ENCODE peak calls at places on chromosomes 3 and 15, in four cellular contexts. One of them, this sample, is unnamed.

GRCh38 chr3:170760174-170760526 is 109.8 kb downstream of the RPL22L1 start:
- DNase-seq in lung: no peak
- DNase-seq in RWPE1: no peak
- DNase-seq in breast epithelium: no peak
- DNase-seq in this sample: no peak

GRCh38 chr3:153129866-153130265 is 32.2 kb upstream of the RAP2B start:
- DNase-seq in lung: no peak
- DNase-seq in RWPE1: no peak
- DNase-seq in breast epithelium: no peak
- DNase-seq in this sample: no peak

GRCh38 chr3:27526614-27527315 is 42.6 kb upstream of the SLC4A7 start:
- DNase-seq in lung: no peak
- DNase-seq in RWPE1: no peak
- DNase-seq in breast epithelium: no peak
- DNase-seq in this sample: no peak

GRCh38 chr3:29554584-29554983 is 273.7 kb downstream of the RBMS3 start:
- DNase-seq in lung: no peak
- DNase-seq in RWPE1: no peak
- DNase-seq in breast epithelium: no peak
- DNase-seq in this sample: no peak

GRCh38 chr3:124600765-124601164 is 129.5 kb upstream of the UMPS start:
- DNase-seq in lung: no peak
- DNase-seq in RWPE1: no peak
- DNase-seq in breast epithelium: no peak
- DNase-seq in this sample: peak

GRCh38 chr15:56086566-56086965 is 93.2 kb upstream of the NEDD4 start:
- DNase-seq in lung: no peak
- DNase-seq in RWPE1: no peak
- DNase-seq in breast epithelium: no peak
- DNase-seq in this sample: no peak

GRCh38 chr3:63877737-63878393 is 14.2 kb downstream of the ATXN7 start:
- DNase-seq in lung: no peak
- DNase-seq in RWPE1: no peak
- DNase-seq in breast epithelium: no peak
- DNase-seq in this sample: no peak

GRCh38 chr3:13867727-13868126 is 12.1 kb downstream of the WNT7A start:
- DNase-seq in lung: no peak
- DNase-seq in RWPE1: no peak
- DNase-seq in breast epithelium: no peak
- DNase-seq in this sample: peak

GRCh38 chr3:10678796-10679376 is 137.1 kb upstream of the SLC6A11 start:
- DNase-seq in lung: no peak
- DNase-seq in RWPE1: no peak
- DNase-seq in breast epithelium: no peak
- DNase-seq in this sample: no peak

GRCh38 chr3:195200010-195200822 is 70.7 kb downstream of the XXYLT1 start:
- DNase-seq in lung: no peak
- DNase-seq in RWPE1: no peak
- DNase-seq in breast epithelium: no peak
- DNase-seq in this sample: no peak

GRCh38 chr3:54188176-54188791 is 65.9 kb downstream of the CACNA2D3 start:
- DNase-seq in lung: no peak
- DNase-seq in RWPE1: peak
- DNase-seq in breast epithelium: no peak
- DNase-seq in this sample: peak

GRCh38 chr15:78873796-78874761 is 1.4 kb downstream of the MORF4L1 start:
- DNase-seq in lung: no peak
- DNase-seq in RWPE1: peak
- DNase-seq in breast epithelium: no peak
- DNase-seq in this sample: no peak

GRCh38 chr15:90836296-90836871 is 32.0 kb upstream of the FURIN start:
- DNase-seq in lung: no peak
- DNase-seq in RWPE1: no peak
- DNase-seq in breast epithelium: no peak
- DNase-seq in this sample: peak

GRCh38 chr3:169575381-169575780 is 88.1 kb downstream of the MECOM start:
- DNase-seq in lung: no peak
- DNase-seq in RWPE1: peak
- DNase-seq in breast epithelium: no peak
- DNase-seq in this sample: peak

GRCh38 chr3:119367000-119367399 is 72.8 kb downstream of the ARHGAP31 start:
- DNase-seq in lung: no peak
- DNase-seq in RWPE1: no peak
- DNase-seq in breast epithelium: no peak
- DNase-seq in this sample: no peak

GRCh38 chr3:33144433-33144832 is 30.6 kb downstream of the CRTAP start:
- DNase-seq in lung: no peak
- DNase-seq in RWPE1: no peak
- DNase-seq in breast epithelium: no peak
- DNase-seq in this sample: no peak

GRCh38 chr3:93994056-93994455 is 14.1 kb downstream of the ARL13B start:
- DNase-seq in lung: no peak
- DNase-seq in RWPE1: no peak
- DNase-seq in breast epithelium: no peak
- DNase-seq in this sample: peak

GRCh38 chr3:194204793-194205065 is 68.8 kb downstream of the HES1 start:
- DNase-seq in lung: no peak
- DNase-seq in RWPE1: no peak
- DNase-seq in breast epithelium: peak
- DNase-seq in this sample: no peak

GRCh38 chr15:35430301-35430700 is 115.7 kb downstream of the DPH6 start:
- DNase-seq in lung: no peak
- DNase-seq in RWPE1: no peak
- DNase-seq in breast epithelium: no peak
- DNase-seq in this sample: no peak

GRCh38 chr3:4948395-4948794 is 30.8 kb upstream of the BHLHE40 start:
- DNase-seq in lung: no peak
- DNase-seq in RWPE1: no peak
- DNase-seq in breast epithelium: no peak
- DNase-seq in this sample: no peak

GRCh38 chr15:31202953-31203352 is 101.4 kb upstream of the TRPM1 start:
- DNase-seq in lung: no peak
- DNase-seq in RWPE1: no peak
- DNase-seq in breast epithelium: no peak
- DNase-seq in this sample: no peak

GRCh38 chr3:120824613-120825012 is 82.1 kb downstream of the GTF2E1 start:
- DNase-seq in lung: no peak
- DNase-seq in RWPE1: no peak
- DNase-seq in breast epithelium: no peak
- DNase-seq in this sample: no peak

GRCh38 chr15:89680282-89680873 is 1.2 kb upstream of the PLIN1 start:
- DNase-seq in lung: peak
- DNase-seq in RWPE1: no peak
- DNase-seq in breast epithelium: peak
- DNase-seq in this sample: peak

GRCh38 chr3:143436231-143436930 is 316.8 kb downstream of the CHST2 start:
- DNase-seq in lung: no peak
- DNase-seq in RWPE1: no peak
- DNase-seq in breast epithelium: no peak
- DNase-seq in this sample: no peak

GRCh38 chr15:31200735-31201151 is 99.2 kb upstream of the TRPM1 start:
- DNase-seq in lung: peak
- DNase-seq in RWPE1: no peak
- DNase-seq in breast epithelium: peak
- DNase-seq in this sample: peak

GRCh38 chr3:149291178-149291577 is 42.3 kb downstream of the TM4SF18 start:
- DNase-seq in lung: no peak
- DNase-seq in RWPE1: no peak
- DNase-seq in breast epithelium: no peak
- DNase-seq in this sample: peak

GRCh38 chr3:187223799-187224198 is 26.5 kb downstream of the RTP1 start:
- DNase-seq in lung: no peak
- DNase-seq in RWPE1: peak
- DNase-seq in breast epithelium: no peak
- DNase-seq in this sample: peak

GRCh38 chr3:64321747-64322146 is 96.5 kb upstream of the PRICKLE2 start:
- DNase-seq in lung: no peak
- DNase-seq in RWPE1: peak
- DNase-seq in breast epithelium: no peak
- DNase-seq in this sample: peak

GRCh38 chr15:51758645-51759044 is 7.2 kb downstream of the TMOD2 start:
- DNase-seq in lung: no peak
- DNase-seq in RWPE1: no peak
- DNase-seq in breast epithelium: no peak
- DNase-seq in this sample: peak

GRCh38 chr15:85411992-85412538 is 31.7 kb downstream of the AKAP13 start:
- DNase-seq in lung: no peak
- DNase-seq in RWPE1: no peak
- DNase-seq in breast epithelium: no peak
- DNase-seq in this sample: peak

GRCh38 chr3:484302-484701 is 287.7 kb downstream of the CHL1 start:
- DNase-seq in lung: no peak
- DNase-seq in RWPE1: no peak
- DNase-seq in breast epithelium: no peak
- DNase-seq in this sample: no peak

GRCh38 chr3:487580-487979 is 291.0 kb downstream of the CHL1 start:
- DNase-seq in lung: no peak
- DNase-seq in RWPE1: no peak
- DNase-seq in breast epithelium: no peak
- DNase-seq in this sample: peak

GRCh38 chr3:482479-482878 is 285.9 kb downstream of the CHL1 start:
- DNase-seq in lung: no peak
- DNase-seq in RWPE1: no peak
- DNase-seq in breast epithelium: no peak
- DNase-seq in this sample: no peak

GRCh38 chr3:480070-480469 is 283.5 kb downstream of the CHL1 start:
- DNase-seq in lung: no peak
- DNase-seq in RWPE1: no peak
- DNase-seq in breast epithelium: no peak
- DNase-seq in this sample: no peak

GRCh38 chr3:481680-482079 is 285.1 kb downstream of the CHL1 start:
- DNase-seq in lung: no peak
- DNase-seq in RWPE1: no peak
- DNase-seq in breast epithelium: no peak
- DNase-seq in this sample: peak
- TF ChIP-seq CTCF in lung: no peak
- TF ChIP-seq CTCF in RWPE1: no peak
- TF ChIP-seq CTCF in breast epithelium: no peak
- TF ChIP-seq CTCF in this sample: peak

GRCh38 chr3:197501496-197501878 is 54.3 kb downstream of the BDH1 start:
- DNase-seq in lung: no peak
- DNase-seq in RWPE1: peak
- DNase-seq in breast epithelium: no peak
- DNase-seq in this sample: no peak

GRCh38 chr3:197500812-197501211 is 55.0 kb downstream of the BDH1 start:
- DNase-seq in lung: no peak
- DNase-seq in RWPE1: no peak
- DNase-seq in breast epithelium: no peak
- DNase-seq in this sample: no peak

GRCh38 chr3:197504239-197505191 is 51.3 kb downstream of the BDH1 start:
- DNase-seq in lung: no peak
- DNase-seq in RWPE1: no peak
- DNase-seq in breast epithelium: no peak
- DNase-seq in this sample: no peak

GRCh38 chr3:197503652-197504051 is 52.1 kb downstream of the BDH1 start:
- DNase-seq in lung: no peak
- DNase-seq in RWPE1: no peak
- DNase-seq in breast epithelium: no peak
- DNase-seq in this sample: no peak

DNA sequence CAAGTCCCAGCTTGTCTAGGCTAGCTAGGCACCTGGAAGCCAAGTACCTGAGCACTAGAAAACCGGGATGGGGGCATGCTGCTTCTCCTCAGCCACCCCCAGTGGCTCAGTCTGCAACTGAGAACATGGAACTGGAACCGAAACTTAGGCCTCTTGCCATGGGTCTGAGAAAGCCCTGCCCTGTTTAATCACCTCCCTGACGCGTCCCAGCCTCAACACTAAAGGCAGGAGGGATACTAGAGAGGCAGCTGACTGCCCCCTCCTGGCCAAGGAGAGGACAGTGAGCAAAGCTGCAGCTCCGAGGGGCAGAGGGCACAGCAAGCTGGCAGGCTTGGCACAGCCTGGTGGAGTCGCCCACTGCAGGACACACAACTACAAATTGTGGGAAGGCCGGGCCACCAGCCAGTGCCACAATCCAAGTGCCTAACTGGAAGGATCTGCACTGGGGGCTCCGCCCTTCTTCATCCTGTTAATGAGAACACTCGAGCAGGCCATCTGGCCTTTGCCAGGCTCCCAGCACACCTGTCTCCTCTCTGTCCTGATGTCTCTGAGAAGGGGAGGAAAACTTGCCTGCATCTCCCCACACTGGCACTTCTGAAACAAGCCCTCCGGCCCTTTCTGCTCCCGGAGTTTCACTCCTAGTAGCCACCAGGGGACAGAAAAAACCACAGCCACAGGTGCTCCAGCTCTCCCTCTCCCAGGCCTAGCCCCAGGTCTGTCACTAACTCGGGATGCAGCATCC is 53.7 kb downstream of the BDH1 start:
- DNase-seq in lung: peak
- DNase-seq in RWPE1: no peak
- DNase-seq in breast epithelium: peak
- DNase-seq in this sample: peak
- TF ChIP-seq CTCF in lung: no peak
- TF ChIP-seq CTCF in RWPE1: no peak
- TF ChIP-seq CTCF in breast epithelium: peak
- TF ChIP-seq CTCF in this sample: peak

DNA sequence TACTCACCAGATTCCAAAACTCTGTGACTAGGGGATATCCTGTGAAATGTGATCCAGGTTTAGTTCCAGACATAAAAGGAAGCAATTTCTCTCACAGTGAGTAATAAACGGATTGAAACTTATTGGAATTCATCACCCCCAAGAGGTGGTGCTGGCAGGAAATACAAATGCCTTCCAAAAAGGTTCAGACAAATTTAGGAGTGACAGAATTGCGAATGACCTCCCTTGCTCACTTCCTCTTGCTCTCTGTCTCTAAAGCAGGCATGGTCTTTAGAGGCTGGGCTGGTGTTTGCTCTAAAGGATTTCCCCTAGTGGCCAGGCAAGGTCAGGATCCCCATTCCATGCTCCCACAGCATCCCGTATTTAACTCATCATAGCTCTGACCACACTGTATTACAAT is 449.4 kb upstream of the PPP2R3A start:
- DNase-seq in lung: no peak
- DNase-seq in RWPE1: no peak
- DNase-seq in breast epithelium: no peak
- DNase-seq in this sample: peak
- TF ChIP-seq CTCF in lung: no peak
- TF ChIP-seq CTCF in RWPE1: no peak
- TF ChIP-seq CTCF in breast epithelium: no peak
- TF ChIP-seq CTCF in this sample: no peak

GRCh38 chr3:185460719-185461350 is 38.0 kb downstream of the TMEM41A start:
- DNase-seq in lung: no peak
- DNase-seq in RWPE1: peak
- DNase-seq in breast epithelium: no peak
- DNase-seq in this sample: peak
- TF ChIP-seq CTCF in lung: no peak
- TF ChIP-seq CTCF in RWPE1: peak
- TF ChIP-seq CTCF in breast epithelium: no peak
- TF ChIP-seq CTCF in this sample: peak